ENCODE peak calls at places on chromosomes 11 and 22, in four cellular contexts. B is HCT116, W is SK-N-SH, R is H1. V is an unnamed sample. For H3K4me1, the result is how much of the 10 kb centered on the place peaks cover.

GRCh38 chr22:21800552-21801303 is 65.1 kb upstream of the YPEL1 start:
- DNase-seq in B (no peak), W (no peak), R (no peak), V (no peak)

GRCh38 chr22:44574581-44575343 is 76.7 kb upstream of the RTL6 start:
- DNase-seq in B (no peak), W (peak), R (no peak), V (peak)

GRCh38 chr11:15816270-15816871 is 540.0 kb downstream of the SOX6 start:
- DNase-seq in B (no peak), W (no peak), R (no peak), V (peak)

GRCh38 chr11:79438631-79439429 is 2.0 kb downstream of the TENM4 start:
- DNase-seq in B (no peak), W (peak), R (no peak), V (peak)

GRCh38 chr11:106156290-106156937 is 79.0 kb downstream of the AASDHPPT start:
- DNase-seq in B (peak), W (peak), R (no peak), V (peak)

GRCh38 chr11:10398525-10398924 is 56.5 kb upstream of the AMPD3 start:
- DNase-seq in B (no peak), W (no peak), R (no peak), V (no peak)

GRCh38 chr11:110089617-110090282 is 3.4 kb upstream of the ZC3H12C start:
- DNase-seq in B (no peak), W (no peak), R (no peak), V (no peak)

GRCh38 chr11:121931121-121931520 is 184.9 kb downstream of the BLID start:
- DNase-seq in B (no peak), W (no peak), R (no peak), V (no peak)

GRCh38 chr11:118928870-118929495 is 3.3 kb upstream of the BCL9L start:
- DNase-seq in B (no peak), W (peak), R (no peak), V (peak)

GRCh38 chr11:65213322-65214211 is 31.8 kb downstream of the CAPN1 start:
- DNase-seq in B (no peak), W (no peak), R (peak), V (peak)

GRCh38 chr11:124879229-124879998 is 14.2 kb downstream of the ROBO3 start:
- DNase-seq in B (no peak), W (no peak), R (no peak), V (peak)

GRCh38 chr22:18156878-18157713 is 7.1 kb downstream of the USP18 start:
- DNase-seq in B (peak), W (peak), R (peak), V (peak)

GRCh38 chr22:43201486-43202219 is 14.7 kb upstream of the TTLL12 start:
- DNase-seq in B (no peak), W (no peak), R (no peak), V (no peak)

GRCh38 chr22:42459273-42460040 is 27.3 kb upstream of the NFAM1 start:
- DNase-seq in B (no peak), W (peak), R (no peak), V (no peak)

GRCh38 chr11:77428598-77428997 is 45.3 kb downstream of the PAK1 start:
- DNase-seq in B (no peak), W (no peak), R (no peak), V (no peak)

GRCh38 chr11:99068832-99069231 is 48.1 kb downstream of the CNTN5 start:
- DNase-seq in B (no peak), W (no peak), R (no peak), V (no peak)

GRCh38 chr11:18393581-18394299 is 623 bp upstream of the LDHA start:
- DNase-seq in B (no peak), W (no peak), R (no peak), V (peak)

GRCh38 chr22:37176464-37177061 is 11.5 kb downstream of the C1QTNF6 start:
- DNase-seq in B (no peak), W (peak), R (no peak), V (peak)

GRCh38 chr22:43174941-43175531 is 11.9 kb downstream of the TTLL12 start:
- DNase-seq in B (no peak), W (no peak), R (no peak), V (no peak)

GRCh38 chr11:14620027-14620511 is 23.5 kb upstream of the PDE3B start:
- DNase-seq in B (no peak), W (no peak), R (no peak), V (no peak)

GRCh38 chr11:65334696-65335295 is 1.1 kb downstream of the DPF2 start:
- DNase-seq in B (no peak), W (no peak), R (no peak), V (no peak)

GRCh38 chr22:44892803-44893730 is 116.7 kb downstream of the PHF21B start:
- DNase-seq in B (no peak), W (no peak), R (no peak), V (no peak)

GRCh38 chr11:95305726-95306522 is 74.9 kb upstream of the SESN3 start:
- DNase-seq in B (no peak), W (no peak), R (no peak), V (no peak)

GRCh38 chr22:50486561-50487289 is at the start of gene MIOX:
- DNase-seq in B (no peak), W (no peak), R (no peak), V (no peak)

GRCh38 chr11:125517116-125517804 is 21.2 kb upstream of the FEZ1 start:
- DNase-seq in B (no peak), W (peak), R (peak), V (no peak)

GRCh38 chr11:48083427-48083826 is 103.1 kb downstream of the PTPRJ start:
- DNase-seq in B (no peak), W (no peak), R (no peak), V (no peak)

GRCh38 chr22:28112548-28113043 is 193.5 kb upstream of the PITPNB start:
- DNase-seq in B (peak), W (peak), R (no peak), V (no peak)
- H3K4me1 ChIP-seq in B (under half), W (under half), R (under half), V (under half)

DNA sequence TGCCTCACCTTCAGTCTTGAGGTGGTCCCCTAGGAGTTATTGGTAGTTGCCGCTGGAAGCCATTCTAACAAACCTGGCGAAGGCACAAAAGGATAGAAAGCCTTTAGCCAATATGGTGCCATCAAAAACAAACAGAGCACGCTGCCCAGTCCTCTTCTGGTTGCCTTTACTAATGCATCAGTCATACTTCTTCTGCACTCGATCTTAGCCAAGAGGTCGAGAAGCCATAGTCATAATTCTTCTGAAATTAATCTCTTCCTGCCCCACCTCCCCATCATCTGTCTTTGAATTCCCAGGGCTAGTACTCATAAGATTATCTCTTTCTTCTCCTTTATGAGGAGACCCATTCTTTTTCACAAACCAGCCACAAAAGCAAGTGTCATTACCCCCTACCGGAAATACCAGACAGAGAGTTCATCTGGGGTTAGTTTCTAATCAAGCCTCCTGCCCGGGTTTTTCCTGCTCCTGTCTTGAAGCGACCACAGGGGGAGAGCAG is 21.4 kb upstream of the EHF start:
- DNase-seq in B (peak), W (no peak), R (no peak), V (no peak)
- TF ChIP-seq POLR2AphosphoS5 in B (peak), W (no peak), R (no peak), V (no peak)

GRCh38 chr11:84247931-84248330 is 961.8 kb upstream of the CCDC90B start:
- DNase-seq in B (no peak), W (no peak), R (no peak), V (no peak)

GRCh38 chr11:84247129-84247528 is 961.0 kb upstream of the CCDC90B start:
- DNase-seq in B (no peak), W (no peak), R (no peak), V (no peak)

GRCh38 chr11:84243629-84244263 is 957.6 kb upstream of the CCDC90B start:
- DNase-seq in B (no peak), W (no peak), R (no peak), V (no peak)

GRCh38 chr11:84250834-84251613 is 964.9 kb upstream of the CCDC90B start:
- DNase-seq in B (no peak), W (no peak), R (no peak), V (no peak)

DNA sequence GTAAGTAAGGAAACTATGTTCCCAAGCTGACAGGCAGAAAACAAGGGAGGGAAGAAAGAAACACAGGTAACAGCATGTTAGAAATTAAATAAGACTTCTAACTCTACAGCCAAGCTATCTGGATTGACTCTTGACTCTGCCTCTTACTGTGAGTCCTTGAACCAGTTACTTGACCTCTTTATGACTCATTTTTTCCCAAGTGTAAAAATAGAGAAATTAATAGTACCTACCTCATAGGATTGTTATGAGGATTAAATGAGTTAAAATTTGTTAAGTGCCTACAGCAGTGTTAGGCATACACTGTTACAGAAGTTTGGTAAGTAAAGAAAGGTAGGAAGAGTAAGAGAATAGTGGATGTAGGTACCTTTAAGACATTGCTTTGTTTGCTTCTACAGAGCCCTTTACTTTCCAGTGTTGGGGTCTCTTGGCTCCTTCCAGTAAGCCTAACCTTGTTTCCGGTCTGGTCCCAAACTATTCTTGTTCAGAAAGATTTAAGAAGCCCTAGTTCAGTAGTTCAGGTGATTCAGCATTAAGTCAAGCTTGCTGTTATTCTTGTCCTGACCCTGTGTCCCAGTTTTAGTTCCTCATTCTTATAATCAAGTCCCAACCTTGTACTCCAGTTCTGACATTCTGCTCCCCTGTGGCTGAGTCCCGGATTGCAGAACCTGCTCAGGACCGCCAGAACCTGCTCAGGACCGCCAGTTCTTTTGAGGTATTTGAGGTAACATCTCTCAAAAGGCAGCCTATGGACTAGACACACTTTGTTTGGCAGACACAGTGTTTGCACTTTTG is 963.4 kb upstream of the CCDC90B start:
- DNase-seq in B (no peak), W (no peak), R (no peak), V (peak)
- TF ChIP-seq CTCF in B (no peak), W (no peak), R (no peak), V (peak)

DNA sequence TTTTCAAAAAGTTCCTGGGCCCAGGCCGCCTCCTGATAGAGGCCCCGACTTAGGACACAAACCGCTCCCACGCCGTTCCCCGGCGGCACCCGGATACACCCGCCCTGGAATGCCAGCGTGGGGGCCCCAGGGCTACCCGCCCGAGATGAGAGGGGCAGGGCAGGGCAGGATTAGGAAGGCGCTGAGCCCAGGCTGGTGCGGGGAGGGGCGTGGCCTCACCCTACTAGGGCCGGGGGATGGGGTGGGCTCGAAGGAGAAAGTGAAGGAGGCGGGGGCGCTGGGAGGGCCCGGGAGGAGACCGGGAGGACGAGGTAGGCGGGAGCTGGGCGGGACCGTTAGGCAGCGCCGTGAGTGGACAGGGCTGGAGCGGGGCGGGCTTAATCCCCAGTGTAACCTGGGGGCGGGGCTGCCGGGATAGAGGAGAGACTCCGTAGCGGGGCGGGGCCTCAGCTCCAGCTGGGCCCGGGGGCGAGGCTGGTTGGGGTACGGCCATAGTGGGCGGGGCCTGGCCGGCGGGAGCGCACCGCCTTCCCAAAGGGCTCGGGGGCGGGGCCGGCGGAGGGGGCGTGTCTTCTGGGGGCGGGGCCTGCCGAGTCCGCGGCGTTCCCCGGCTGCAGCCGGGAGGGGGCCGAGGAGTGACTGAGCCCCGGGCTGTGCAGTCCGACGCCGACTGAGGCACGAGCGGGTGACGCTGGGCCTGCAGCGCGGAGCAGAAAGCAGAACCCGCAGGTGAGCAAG is at the start of gene CD82:
- DNase-seq in B (peak), W (peak), R (peak), V (peak)
- H3K4me1 ChIP-seq in B (under half), W (under half), R (under half), V (half or more)

DNA sequence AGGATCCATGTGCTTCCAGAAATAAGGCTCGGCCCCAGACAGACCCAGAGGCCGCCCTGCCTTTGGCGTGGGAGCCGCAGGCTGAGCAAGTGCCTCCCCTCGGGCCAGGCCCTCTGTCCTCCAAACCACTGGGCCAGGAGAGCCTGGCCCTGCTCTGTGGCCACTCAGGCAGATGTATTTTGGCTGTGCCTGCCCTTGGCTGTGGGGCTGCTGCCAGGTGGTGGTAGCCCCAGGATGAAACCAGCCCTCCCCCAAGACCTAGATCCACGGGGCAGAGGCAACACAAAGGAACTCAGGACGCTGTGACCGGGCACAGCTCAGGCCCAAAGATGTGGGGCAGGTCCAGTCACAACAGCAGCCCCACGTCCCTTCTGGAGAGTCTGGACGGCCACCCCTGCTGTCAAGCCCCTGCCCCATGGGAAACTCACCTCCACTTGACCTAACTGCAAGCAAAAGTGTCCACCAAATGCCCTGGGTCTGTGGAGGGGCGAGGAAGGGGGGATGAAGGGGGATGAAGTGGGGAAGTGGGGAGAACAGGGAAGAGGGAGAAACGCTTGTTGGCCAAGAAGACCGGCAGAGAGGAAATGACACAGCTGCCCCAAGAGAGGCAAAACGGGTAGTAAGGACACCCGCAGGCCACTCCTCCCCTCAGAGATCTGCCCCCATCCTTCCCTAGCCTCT is 23.9 kb downstream of the PISD start:
- DNase-seq in B (no peak), W (no peak), R (no peak), V (peak)
- TF ChIP-seq POLR2AphosphoS5 in B (no peak), W (no peak), R (no peak), V (no peak)

GRCh38 chr11:129237880-129238638 is 45.9 kb upstream of the ARHGAP32 start:
- DNase-seq in B (no peak), W (no peak), R (no peak), V (no peak)

GRCh38 chr11:129237456-129237855 is 45.3 kb upstream of the ARHGAP32 start:
- DNase-seq in B (no peak), W (no peak), R (no peak), V (no peak)

GRCh38 chr11:129239207-129239606 is 47.1 kb upstream of the ARHGAP32 start:
- DNase-seq in B (no peak), W (no peak), R (no peak), V (no peak)

GRCh38 chr11:129234978-129235377 is 42.9 kb upstream of the ARHGAP32 start:
- DNase-seq in B (no peak), W (no peak), R (no peak), V (no peak)

DNA sequence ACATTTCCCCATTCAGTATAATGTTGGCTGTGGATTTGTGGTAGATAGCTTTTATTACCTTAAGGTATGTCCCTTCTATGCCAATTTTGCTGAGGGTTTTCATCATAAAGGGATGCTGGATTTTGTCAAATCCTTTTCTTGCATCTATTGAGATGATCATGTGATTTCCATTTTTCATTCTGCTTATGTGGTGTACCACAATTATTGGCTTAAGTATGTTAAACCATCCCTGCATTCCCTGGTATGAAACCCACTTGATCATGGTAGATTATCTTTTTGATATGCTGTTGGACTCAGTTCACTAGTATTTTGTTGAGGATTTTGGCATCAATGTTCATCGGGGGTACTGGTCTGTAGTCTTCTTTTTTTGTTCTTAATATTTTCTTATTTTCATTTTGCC is 44.7 kb upstream of the ARHGAP32 start:
- DNase-seq in B (no peak), W (no peak), R (no peak), V (no peak)
- TF ChIP-seq CTCF in B (no peak), W (no peak), R (no peak), V (no peak)

GRCh38 chr22:32809786-32810185 is 8.3 kb downstream of the TIMP3 start:
- DNase-seq in B (no peak), W (no peak), R (no peak), V (no peak)

GRCh38 chr22:32814289-32814865 is 12.9 kb downstream of the TIMP3 start:
- DNase-seq in B (no peak), W (no peak), R (no peak), V (no peak)

GRCh38 chr22:32815059-32815458 is 13.6 kb downstream of the TIMP3 start:
- DNase-seq in B (no peak), W (no peak), R (no peak), V (no peak)

GRCh38 chr22:32810241-32811133 is 9.0 kb downstream of the TIMP3 start:
- DNase-seq in B (no peak), W (no peak), R (no peak), V (no peak)

GRCh38 chr22:32811788-32812187 is 10.3 kb downstream of the TIMP3 start:
- DNase-seq in B (no peak), W (no peak), R (no peak), V (no peak)
- H3K4me1 ChIP-seq in B (under half), W (under half), R (under half), V (half or more)

GRCh38 chr11:11416502-11416901 is 63.5 kb upstream of the CSNK2A3 start:
- DNase-seq in B (no peak), W (no peak), R (no peak), V (no peak)
- TF ChIP-seq POLR2AphosphoS5 in B (no peak), W (no peak), R (no peak), V (no peak)

GRCh38 chr22:29157759-29158535 is 47.7 kb upstream of the EMID1 start:
- DNase-seq in B (peak), W (no peak), R (no peak), V (no peak)
- TF ChIP-seq CTCF in B (no peak), W (no peak), R (no peak), V (no peak)

GRCh38 chr22:36015806-36016519 is 12.7 kb downstream of the RBFOX2 start:
- DNase-seq in B (no peak), W (no peak), R (no peak), V (no peak)

GRCh38 chr22:36014539-36015072 is 14.0 kb downstream of the RBFOX2 start:
- DNase-seq in B (no peak), W (no peak), R (no peak), V (no peak)

GRCh38 chr22:36017661-36018091 is 10.9 kb downstream of the RBFOX2 start:
- DNase-seq in B (no peak), W (peak), R (no peak), V (no peak)

GRCh38 chr22:36016656-36017055 is 12.0 kb downstream of the RBFOX2 start:
- DNase-seq in B (no peak), W (no peak), R (no peak), V (no peak)

GRCh38 chr22:36015155-36015805 is 13.3 kb downstream of the RBFOX2 start:
- DNase-seq in B (no peak), W (no peak), R (no peak), V (no peak)
- H3K4me1 ChIP-seq in B (under half), W (half or more), R (under half), V (under half)